ENCODE peak calls at places on chromosomes 4 and X, in nine cellular contexts. R, I, S, L, B, Z, H, W and F are unnamed samples.

GRCh38 chr4:175127314-175127713 is 209.2 kb downstream of the ADAM29 start:
- DNase-seq in S (no peak), I (no peak), B (no peak), L (no peak), Z (no peak), H (no peak), W (no peak), R (no peak), F (no peak)

GRCh38 chrX:153245288-153245731 is 66.2 kb downstream of the MAGEA1 start:
- DNase-seq in H (no peak), Z (no peak), W (peak; percentile 13), B (no peak), I (no peak), L (no peak), S (peak; percentile 37), R (no peak), F (peak; percentile 66)

GRCh38 chrX:104309169-104309568 is 54.4 kb upstream of the ESX1 start:
- DNase-seq in W (no peak), H (no peak), S (peak; percentile 37), Z (no peak), R (no peak), I (no peak), B (no peak), L (no peak), F (peak; percentile 32)

GRCh38 chr4:94947681-94948108 is 189.9 kb downstream of the BMPR1B start:
- DNase-seq in W (no peak), R (no peak), I (no peak), Z (no peak), H (no peak), B (no peak), S (peak; percentile 27), L (no peak), F (peak; percentile 40)

GRCh38 chr4:24248674-24249644 is 335.4 kb downstream of the DHX15 start:
- DNase-seq in Z (no peak), H (no peak), B (no peak), I (no peak), R (peak; percentile 6), S (no peak), L (no peak), W (no peak), F (no peak)

GRCh38 chr4:48403358-48403757 is 62.0 kb downstream of the SLAIN2 start:
- DNase-seq in I (no peak), S (no peak), W (no peak), R (no peak), H (no peak), L (no peak), B (no peak), Z (no peak), F (no peak)

GRCh38 chr4:36333303-36333877 is 52.0 kb downstream of the DTHD1 start:
- DNase-seq in I (no peak), L (no peak), H (no peak), S (no peak), B (no peak), R (no peak), Z (no peak), W (no peak), F (no peak)

GRCh38 chr4:77028241-77028640 is 47.5 kb downstream of the CCNI start:
- DNase-seq in W (no peak), B (no peak), S (no peak), Z (no peak), I (no peak), L (no peak), H (no peak), R (no peak), F (no peak)

GRCh38 chrX:72128881-72129280 is 2.8 kb downstream of the RTL5 start:
- DNase-seq in S (peak; percentile 43), W (peak; percentile 12), L (peak; percentile 23), Z (no peak), R (peak; percentile 28), H (no peak), I (no peak), B (no peak), F (peak; percentile 58)

GRCh38 chr4:86853209-86853608 is 4.0 kb upstream of the SLC10A6 start:
- DNase-seq in W (no peak), H (no peak), L (no peak), S (no peak), R (no peak), I (no peak), B (no peak), Z (no peak), F (no peak)

GRCh38 chrX:106039920-106040319 is 1.4 kb upstream of the SERPINA7 start:
- DNase-seq in H (no peak), L (no peak), W (no peak), I (peak; percentile 50), B (peak; percentile 8), Z (no peak), S (no peak), R (peak; percentile 21), F (peak; percentile 28)

GRCh38 chr4:86685401-86685800 is 91.3 kb downstream of the PTPN13 start:
- DNase-seq in I (no peak), B (no peak), H (no peak), W (no peak), R (peak; percentile 84), S (no peak), L (no peak), Z (no peak), F (no peak)

GRCh38 chrX:135697614-135698013 is 15.8 kb upstream of the CT45A1 start:
- DNase-seq in W (no peak), Z (no peak), S (no peak), I (peak; percentile 58), L (no peak), H (no peak), B (no peak), R (no peak), F (no peak)

GRCh38 chr4:73222466-73223257 is 35.9 kb downstream of the ANKRD17 start:
- DNase-seq in B (peak; percentile 83), Z (no peak), H (peak; percentile 77), W (peak; percentile 42), S (no peak), L (peak; percentile 65), R (peak; percentile 96), I (peak; percentile 93), F (peak; percentile 71)

GRCh38 chr4:169108303-169108702 is 98.2 kb upstream of the CBR4 start:
- DNase-seq in R (no peak), I (no peak), S (no peak), L (no peak), Z (no peak), H (no peak), B (no peak), W (no peak), F (no peak)

GRCh38 chr4:151407466-151408379 is 1.3 kb upstream of the FHIP1A start:
- DNase-seq in Z (peak; percentile 59), W (no peak), L (no peak), H (no peak), R (no peak), I (peak; percentile 95), B (no peak), S (peak; percentile 53), F (peak; percentile 70)

GRCh38 chr4:176387571-176387970 is 67.8 kb downstream of the SPCS3 start:
- DNase-seq in W (no peak), R (peak; percentile 27), B (no peak), L (no peak), Z (no peak), S (no peak), I (no peak), H (peak; percentile 9), F (no peak)

GRCh38 chrX:13742397-13743176 is 8.0 kb downstream of the OFD1 start:
- DNase-seq in Z (no peak), I (peak; percentile 79), B (no peak), H (no peak), S (no peak), R (peak; percentile 18), L (no peak), W (no peak), F (peak; percentile 16)

GRCh38 chr4:153488719-153489384 is 22.7 kb downstream of the TMEM131L start:
- DNase-seq in W (no peak), S (peak; percentile 54), I (no peak), L (no peak), Z (no peak), R (peak; percentile 18), B (no peak), H (no peak), F (peak; percentile 54)

GRCh38 chr4:13530823-13531608 is 13.3 kb downstream of the NKX3-2 start:
- DNase-seq in H (no peak), Z (no peak), B (no peak), S (peak; percentile 94), L (no peak), R (no peak), W (peak; percentile 56), I (no peak), F (peak; percentile 92)

GRCh38 chr4:40264995-40265909 is 68.4 kb downstream of the RHOH start:
- DNase-seq in S (no peak), L (no peak), B (no peak), Z (no peak), H (no peak), I (peak; percentile 74), R (no peak), W (peak; percentile 71), F (no peak)
- H3K27ac ChIP-seq in S (no peak overlapping the region), L (peak overlapping the region; percentile 71), B (no peak overlapping the region), Z (no peak overlapping the region), H (no peak overlapping the region), I (no peak overlapping the region), R (no peak overlapping the region), W (peak overlapping the region; percentile 14), F (no peak overlapping the region)

DNA sequence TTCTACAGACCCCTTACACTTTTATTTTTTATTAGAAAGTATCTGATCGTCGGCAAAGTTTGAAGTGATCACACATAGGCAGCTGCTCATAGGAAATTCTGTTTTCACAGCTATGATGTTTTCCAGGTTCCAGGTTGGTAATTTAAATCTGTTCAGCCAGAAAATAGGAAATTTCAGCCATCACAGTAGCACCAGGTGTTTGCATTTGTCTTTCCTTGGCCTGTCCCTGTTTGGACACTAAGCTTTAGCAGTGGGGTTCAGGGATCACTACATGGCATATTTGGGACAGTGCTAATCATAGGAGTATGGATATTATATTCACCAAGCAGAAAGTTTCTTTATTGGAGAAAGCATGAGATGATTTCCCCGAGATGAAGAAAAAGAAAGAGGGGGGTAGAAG is 92.9 kb downstream of the ANK2 start:
- DNase-seq in B (no peak), I (no peak), L (no peak), Z (no peak), H (no peak), S (no peak), W (no peak), R (no peak), F (no peak)
- H3K27ac ChIP-seq in B (no peak overlapping the region), I (no peak overlapping the region), L (no peak overlapping the region), Z (no peak overlapping the region), H (no peak overlapping the region), S (no peak overlapping the region), W (no peak overlapping the region), R (peak overlapping the region; percentile 8), F (no peak overlapping the region)

GRCh38 chrX:69073241-69073640 is 92.0 kb downstream of the PJA1 start:
- DNase-seq in W (no peak), S (no peak), L (no peak), B (no peak), H (no peak), Z (no peak), R (no peak), I (no peak), F (no peak)
- H3K27ac ChIP-seq in W (no peak overlapping the region), S (no peak overlapping the region), L (no peak overlapping the region), B (no peak overlapping the region), H (no peak overlapping the region), Z (no peak overlapping the region), R (no peak overlapping the region), I (no peak overlapping the region), F (no peak overlapping the region)

GRCh38 chr4:30837131-30837539 is 117.0 kb downstream of the PCDH7 start:
- DNase-seq in I (no peak), L (no peak), B (peak; percentile 81), R (peak; percentile 35), Z (no peak), W (no peak), H (no peak), S (no peak), F (peak; percentile 57)
- H3K27ac ChIP-seq in I (no peak overlapping the region), L (no peak overlapping the region), B (peak overlapping the region; percentile 100), R (peak overlapping the region; percentile 93), Z (no peak overlapping the region), W (no peak overlapping the region), H (no peak overlapping the region), S (no peak overlapping the region), F (no peak overlapping the region)